ENCODE peak calls at places on chromosomes 12 and 14, in four cellular contexts. One of them, this sample, is unnamed.

GRCh38 chr14:61493239-61493638 is 171.9 kb downstream of the PRKCH start:
- DNase-seq in NCI-H1105: no peak
- DNase-seq in nucleus accumbens: no peak
- DNase-seq in mesenchymal stem cell: peak
- DNase-seq in this sample: peak

GRCh38 chr12:41932470-41932991 is 212.1 kb downstream of the GXYLT1 start:
- DNase-seq in NCI-H1105: peak
- DNase-seq in nucleus accumbens: peak
- DNase-seq in mesenchymal stem cell: peak
- DNase-seq in this sample: no peak

GRCh38 chr12:108311605-108312004 is 27.5 kb downstream of the CMKLR1 start:
- DNase-seq in nucleus accumbens: no peak
- DNase-seq in mesenchymal stem cell: no peak
- DNase-seq in NCI-H1105: no peak
- DNase-seq in this sample: no peak

GRCh38 chr12:46266382-46266791 is 2.5 kb downstream of the SLC38A1 start:
- DNase-seq in nucleus accumbens: no peak
- DNase-seq in NCI-H1105: peak
- DNase-seq in mesenchymal stem cell: peak
- DNase-seq in this sample: no peak

GRCh38 chr12:6193853-6194815 is 6.1 kb upstream of the CD9 start:
- DNase-seq in mesenchymal stem cell: peak
- DNase-seq in NCI-H1105: no peak
- DNase-seq in nucleus accumbens: no peak
- DNase-seq in this sample: no peak

GRCh38 chr12:25200703-25201102 is 5.7 kb downstream of the ETFRF1 start:
- DNase-seq in mesenchymal stem cell: peak
- DNase-seq in nucleus accumbens: no peak
- DNase-seq in NCI-H1105: no peak
- DNase-seq in this sample: peak

GRCh38 chr12:72098622-72099021 is 160.0 kb downstream of the TPH2 start:
- DNase-seq in nucleus accumbens: no peak
- DNase-seq in mesenchymal stem cell: no peak
- DNase-seq in NCI-H1105: no peak
- DNase-seq in this sample: peak

GRCh38 chr12:131568336-131568735 is 142.6 kb upstream of the SFSWAP start:
- DNase-seq in NCI-H1105: no peak
- DNase-seq in mesenchymal stem cell: no peak
- DNase-seq in nucleus accumbens: no peak
- DNase-seq in this sample: no peak

GRCh38 chr14:75297417-75298040 is 18.9 kb downstream of the FOS start:
- DNase-seq in mesenchymal stem cell: no peak
- DNase-seq in NCI-H1105: no peak
- DNase-seq in nucleus accumbens: no peak
- DNase-seq in this sample: no peak

GRCh38 chr12:127411141-127411915 is 855.6 kb upstream of the TMEM132C start:
- DNase-seq in nucleus accumbens: no peak
- DNase-seq in NCI-H1105: no peak
- DNase-seq in mesenchymal stem cell: no peak
- DNase-seq in this sample: no peak

GRCh38 chr14:92121207-92121669 is 268 bp downstream of the NDUFB1 start:
- DNase-seq in NCI-H1105: no peak
- DNase-seq in mesenchymal stem cell: peak
- DNase-seq in nucleus accumbens: no peak
- DNase-seq in this sample: no peak

GRCh38 chr14:96616168-96616681 is 114.0 kb downstream of the PAPOLA start:
- DNase-seq in NCI-H1105: no peak
- DNase-seq in nucleus accumbens: no peak
- DNase-seq in mesenchymal stem cell: no peak
- DNase-seq in this sample: no peak

GRCh38 chr12:11834104-11834812 is 184.8 kb downstream of the ETV6 start:
- DNase-seq in nucleus accumbens: no peak
- DNase-seq in NCI-H1105: no peak
- DNase-seq in mesenchymal stem cell: peak
- DNase-seq in this sample: no peak